ENCODE peak calls at places on chromosomes 13 and 19, in eight cellular contexts. W, L, A, S, I, V, O and Z are unnamed samples.

GRCh38 chr19:42356686-42357085 is 31.3 kb downstream of the MEGF8 start:
- DNase-seq in W (no peak), L (no peak), A (no peak), S (no peak), I (no peak), V (no peak), O (no peak), Z (no peak)

GRCh38 chr19:30596813-30597399 is 224.7 kb downstream of the ZNF536 start:
- DNase-seq in W (no peak), L (peak; percentile 90), A (no peak), S (no peak), I (no peak), V (no peak), O (no peak), Z (no peak)

GRCh38 chr19:49149652-49150105 is 5.5 kb downstream of the HRC start:
- DNase-seq in W (peak; percentile 77), L (no peak), A (peak; percentile 68), S (peak; percentile 87), I (peak; percentile 70), V (peak; percentile 57), O (peak; percentile 85), Z (peak; percentile 82)

GRCh38 chr19:4916292-4917082 is 7.2 kb downstream of the UHRF1 start:
- DNase-seq in W (no peak), L (no peak), A (no peak), S (no peak), I (no peak), V (peak; percentile 83), O (no peak), Z (no peak)

GRCh38 chr13:32150239-32150638 is 118.7 kb downstream of the FRY start:
- DNase-seq in W (no peak), L (no peak), A (no peak), S (peak; percentile 64), I (no peak), V (no peak), O (no peak), Z (peak; percentile 28)

GRCh38 chr13:66849706-66850105 is 380.4 kb downstream of the PCDH9 start:
- DNase-seq in W (no peak), L (no peak), A (no peak), S (no peak), I (no peak), V (no peak), O (no peak), Z (no peak)

GRCh38 chr13:113901642-113902041 is 37.8 kb upstream of the GAS6 start:
- DNase-seq in W (no peak), L (peak; percentile 26), A (no peak), S (no peak), I (peak; percentile 10), V (no peak), O (no peak), Z (no peak)

GRCh38 chr13:35957174-35957867 is 173.9 kb downstream of the DCLK1 start:
- DNase-seq in W (no peak), L (no peak), A (no peak), S (peak; percentile 14), I (no peak), V (no peak), O (no peak), Z (no peak)

GRCh38 chr19:42477117-42477516 is 34.4 kb upstream of the CXCL17 start:
- DNase-seq in W (no peak), L (no peak), A (no peak), S (no peak), I (no peak), V (no peak), O (no peak), Z (peak; percentile 2)

GRCh38 chr19:51370230-51370629 is 1.4 kb upstream of the CLDND2 start:
- DNase-seq in W (no peak), L (no peak), A (no peak), S (no peak), I (no peak), V (no peak), O (no peak), Z (no peak)

GRCh38 chr19:51368366-51369282 is at the start of gene CLDND2:
- DNase-seq in W (peak; percentile 40), L (no peak), A (no peak), S (no peak), I (no peak), V (no peak), O (no peak), Z (no peak)

GRCh38 chr19:51372649-51373504 is at the start of gene NKG7:
- DNase-seq in W (no peak), L (no peak), A (no peak), S (no peak), I (no peak), V (no peak), O (no peak), Z (no peak)

GRCh38 chr19:51371186-51371690 is 1.2 kb downstream of the NKG7 start:
- DNase-seq in W (no peak), L (no peak), A (no peak), S (no peak), I (no peak), V (no peak), O (no peak), Z (no peak)

GRCh38 chr19:51372021-51372648 is 319 bp downstream of the NKG7 start:
- DNase-seq in W (no peak), L (no peak), A (no peak), S (no peak), I (no peak), V (no peak), O (no peak), Z (no peak)
- H3K27ac ChIP-seq in W (no peak overlapping the region), L (no peak overlapping the region), A (peak overlapping the region; percentile 64), S (no peak overlapping the region), I (peak overlapping the region; percentile 17), V (no peak overlapping the region), O (no peak overlapping the region), Z (no peak overlapping the region)

GRCh38 chr19:3838661-3839060 is 30.2 kb downstream of the ZFR2 start:
- DNase-seq in W (no peak), L (no peak), A (no peak), S (no peak), I (no peak), V (no peak), O (no peak), Z (no peak)

GRCh38 chr19:3835055-3835435 is 33.8 kb downstream of the ZFR2 start:
- DNase-seq in W (no peak), L (no peak), A (no peak), S (no peak), I (no peak), V (no peak), O (no peak), Z (no peak)

GRCh38 chr19:3837922-3838321 is 30.9 kb downstream of the ZFR2 start:
- DNase-seq in W (no peak), L (no peak), A (no peak), S (no peak), I (no peak), V (no peak), O (no peak), Z (no peak)

GRCh38 chr19:3836887-3837286 is 32.0 kb downstream of the ZFR2 start:
- DNase-seq in W (no peak), L (no peak), A (no peak), S (no peak), I (no peak), V (no peak), O (peak; percentile 19), Z (no peak)

DNA sequence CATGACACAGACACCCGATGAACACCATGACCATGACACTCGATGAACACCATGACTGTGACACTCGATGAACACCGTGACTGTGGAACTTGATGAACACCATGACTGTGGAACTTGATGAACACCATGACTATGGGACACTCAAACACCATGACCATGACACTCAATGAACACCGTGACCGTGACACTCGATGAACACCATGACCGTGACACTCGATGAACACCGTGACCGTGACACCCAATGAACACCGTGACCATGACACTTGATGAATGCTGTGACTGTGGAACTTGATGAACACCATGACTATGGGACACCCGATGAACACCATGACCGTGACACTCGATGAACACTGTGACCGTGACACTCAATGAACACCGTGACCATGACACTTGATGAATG is 31.5 kb downstream of the ZFR2 start:
- DNase-seq in W (no peak), L (no peak), A (no peak), S (no peak), I (no peak), V (no peak), O (no peak), Z (no peak)
- H3K27me3 ChIP-seq in W (no peaks in the 10 kb centered on the region), L (no peaks in the 10 kb centered on the region), A (peaks cover 18% of the 10 kb centered on the region), S (no peaks in the 10 kb centered on the region), I (no peaks in the 10 kb centered on the region), V (no peaks in the 10 kb centered on the region), O (no peaks in the 10 kb centered on the region), Z (no peaks in the 10 kb centered on the region)

GRCh38 chr13:41311607-41312500 is 787 bp downstream of the NAA16 start:
- DNase-seq in W (peak; percentile 49), L (no peak), A (peak; percentile 63), S (peak; percentile 52), I (peak; percentile 70), V (peak; percentile 90), O (peak; percentile 55), Z (peak; percentile 67)
- H3K27ac ChIP-seq in W (peak overlapping the region; percentile 82), L (peak overlapping the region; percentile 97), A (peak overlapping the region; percentile 92), S (peak overlapping the region; percentile 84), I (peak overlapping the region; percentile 93), V (peak overlapping the region; percentile 97), O (peak overlapping the region; percentile 82), Z (peak overlapping the region; percentile 97)

GRCh38 chr13:94928127-94928526 is 215.8 kb upstream of the SOX21 start:
- DNase-seq in W (no peak), L (no peak), A (no peak), S (no peak), I (no peak), V (no peak), O (no peak), Z (no peak)
- H3K27me3 ChIP-seq in W (no peaks in the 10 kb centered on the region), L (no peaks in the 10 kb centered on the region), A (no peaks in the 10 kb centered on the region), S (no peaks in the 10 kb centered on the region), I (no peaks in the 10 kb centered on the region), V (no peaks in the 10 kb centered on the region), O (no peaks in the 10 kb centered on the region), Z (no peaks in the 10 kb centered on the region)

GRCh38 chr19:10593148-10593547 is 6.0 kb upstream of the AP1M2 start:
- DNase-seq in W (no peak), L (no peak), A (no peak), S (no peak), I (no peak), V (no peak), O (no peak), Z (no peak)
- H3K27ac ChIP-seq in W (no peak overlapping the region), L (peak overlapping the region; percentile 14), A (peak overlapping the region; percentile 49), S (no peak overlapping the region), I (no peak overlapping the region), V (no peak overlapping the region), O (no peak overlapping the region), Z (peak overlapping the region; percentile 88)

DNA sequence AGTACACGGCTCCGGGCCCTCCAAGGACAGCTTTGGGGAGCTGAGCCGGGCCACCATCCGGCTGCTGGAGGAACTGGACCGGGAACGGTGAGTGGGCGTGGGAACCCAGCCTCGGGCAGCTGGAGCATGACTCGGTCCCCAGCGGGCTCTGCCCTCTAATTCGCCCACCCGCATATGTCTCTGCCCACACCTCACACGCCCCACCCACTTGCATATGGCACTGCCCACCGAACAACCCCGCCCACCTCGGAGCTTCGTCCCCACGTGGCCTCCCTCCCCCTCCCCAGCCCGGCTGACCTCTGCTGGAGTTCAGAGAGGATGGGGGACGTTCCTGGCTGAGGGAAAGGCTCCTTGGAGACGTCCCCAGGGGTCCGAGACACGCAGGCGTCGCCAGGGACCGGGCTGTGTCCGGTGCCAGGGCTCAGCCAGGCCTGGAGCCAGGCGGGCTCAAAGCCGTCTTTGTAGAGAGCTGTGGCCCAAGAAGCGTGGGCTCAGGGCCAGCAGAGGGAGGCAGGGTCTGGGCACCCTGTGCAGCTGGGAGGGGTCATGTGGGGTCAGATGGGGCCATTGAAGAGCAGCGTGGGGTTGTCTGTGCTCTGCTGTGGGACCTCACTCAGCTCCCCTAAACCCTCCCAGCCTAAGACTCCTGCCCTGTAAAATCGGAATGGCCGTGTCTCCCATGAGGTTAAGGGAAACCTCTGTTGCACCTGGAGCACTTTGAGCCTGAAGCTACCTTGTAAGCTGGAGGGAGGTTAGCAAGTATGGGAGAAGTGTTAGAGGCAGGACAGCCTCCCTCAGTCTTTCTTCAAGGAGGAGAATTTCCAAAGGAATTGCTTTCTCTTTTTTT is 3.8 kb downstream of the APC2 start:
- DNase-seq in W (no peak), L (no peak), A (no peak), S (no peak), I (no peak), V (peak; percentile 70), O (peak; percentile 44), Z (peak; percentile 84)
- H3K27me3 ChIP-seq in W (peaks cover 7% of the 10 kb centered on the region), L (peaks cover 4% of the 10 kb centered on the region), A (peaks cover 97% of the 10 kb centered on the region), S (peaks cover 63% of the 10 kb centered on the region), I (peaks cover 87% of the 10 kb centered on the region), V (peaks cover 84% of the 10 kb centered on the region), O (peaks cover 65% of the 10 kb centered on the region), Z (no peaks in the 10 kb centered on the region)